ENCODE peak calls at places on chromosomes 13 and 19, in eight cellular contexts. S is CD8-positive, alpha-beta T cell; P is heart right ventricle; T is HCT116; M is esophagus squamous epithelium; B is HepG2; R is dorsolateral prefrontal cortex; Y is fibroblast of lung. G is an unnamed sample.

GRCh38 chr13:99422556-99423220 is 78.6 kb upstream of the TM9SF2 start:
- DNase-seq in S (no peak), B (no peak), Y (no peak), T (no peak), P (no peak), R (no peak), M (no peak), G (peak)

GRCh38 chr19:30036154-30037129 is 94.4 kb downstream of the URI1 start:
- DNase-seq in B (no peak), S (no peak), P (no peak), M (no peak), T (no peak), R (no peak), Y (peak), G (no peak)

GRCh38 chr13:73467103-73467502 is 408.3 kb downstream of the KLF5 start:
- DNase-seq in P (no peak), Y (peak), B (no peak), S (no peak), T (no peak), R (no peak), M (no peak), G (no peak)

GRCh38 chr13:99199541-99200432 is 867 bp upstream of the UBAC2 start:
- DNase-seq in Y (peak), P (no peak), T (no peak), S (no peak), B (no peak), M (no peak), R (no peak), G (no peak)

GRCh38 chr13:93788456-93788855 is 561.8 kb downstream of the GPC6 start:
- DNase-seq in P (no peak), T (no peak), R (no peak), S (no peak), Y (no peak), B (peak), M (no peak), G (no peak)

GRCh38 chr19:19214892-19215291 is 3.1 kb downstream of the NCAN start:
- DNase-seq in T (no peak), R (no peak), Y (peak), B (peak), S (no peak), M (no peak), P (peak), G (no peak)

GRCh38 chr19:18401580-18402112 is 4.2 kb upstream of the LRRC25 start:
- DNase-seq in B (peak), S (no peak), P (peak), T (no peak), R (no peak), M (no peak), Y (peak), G (peak)

GRCh38 chr19:1230585-1231489 is 7.0 kb downstream of the CBARP start:
- DNase-seq in S (no peak), B (no peak), R (no peak), Y (no peak), M (no peak), T (no peak), P (no peak), G (no peak)

GRCh38 chr19:39546599-39546998 is 6.6 kb upstream of the EID2 start:
- DNase-seq in P (no peak), Y (no peak), T (no peak), B (no peak), M (no peak), S (no peak), R (no peak), G (no peak)

GRCh38 chr13:80386592-80386991 is 45.7 kb upstream of the SPRY2 start:
- DNase-seq in M (no peak), Y (no peak), R (no peak), P (no peak), B (no peak), T (no peak), S (no peak), G (no peak)

GRCh38 chr13:83798731-83799130 is 83.5 kb downstream of the SLITRK1 start:
- DNase-seq in S (no peak), B (no peak), P (no peak), M (no peak), R (no peak), Y (peak), T (no peak), G (no peak)

GRCh38 chr13:111217661-111218060 is 102.6 kb downstream of the ARHGEF7 start:
- DNase-seq in B (no peak), M (no peak), T (no peak), P (no peak), S (no peak), R (no peak), Y (no peak), G (peak)
- H3K27ac ChIP-seq in B (no peak), M (peak), T (no peak), P (peak), S (no peak), R (peak), Y (no peak), G (peak)

GRCh38 chr19:8038815-8039214 is 13.7 kb upstream of the CCL25 start:
- DNase-seq in S (no peak), Y (no peak), M (no peak), T (no peak), P (no peak), B (no peak), R (no peak), G (no peak)

GRCh38 chr19:8042900-8043299 is 9.7 kb upstream of the CCL25 start:
- DNase-seq in R (no peak), S (no peak), P (no peak), B (no peak), Y (no peak), T (no peak), M (no peak), G (no peak)

GRCh38 chr19:8036438-8037099 is 16.0 kb upstream of the CCL25 start:
- DNase-seq in S (no peak), Y (no peak), T (no peak), B (no peak), P (no peak), R (no peak), M (no peak), G (no peak)

GRCh38 chr19:8041553-8041952 is 11.0 kb upstream of the CCL25 start:
- DNase-seq in P (no peak), S (no peak), B (no peak), T (no peak), R (no peak), Y (no peak), M (no peak), G (no peak)

GRCh38 chr19:8039231-8039630 is 13.3 kb upstream of the CCL25 start:
- DNase-seq in P (no peak), Y (no peak), S (no peak), T (no peak), R (no peak), B (no peak), M (no peak), G (no peak)
- TF ChIP-seq CTCF in P (no peak), Y (no peak), S (no peak), T (no peak), R (no peak), B (no peak), M (no peak), G (no peak)

GRCh38 chr13:32535140-32535539 is 3.5 kb downstream of the N4BP2L2 start:
- DNase-seq in P (no peak), Y (no peak), T (no peak), B (no peak), M (no peak), R (no peak), S (no peak), G (no peak)
- H3K4me3 ChIP-seq in P (peak), Y (peak), T (no peak), B (peak), M (no peak), R (peak), S (no peak), G (no peak)

GRCh38 chr13:31910633-31911032 is 120.9 kb upstream of the FRY start:
- DNase-seq in P (no peak), M (no peak), B (no peak), Y (no peak), S (no peak), R (no peak), T (no peak), G (no peak)
- H3K27ac ChIP-seq in P (peak), M (no peak), B (no peak), Y (no peak), S (no peak), R (no peak), T (no peak), G (no peak)

GRCh38 chr19:4432918-4433506 is 24.6 kb downstream of the UBXN6 start:
- DNase-seq in S (no peak), B (no peak), Y (no peak), T (no peak), M (no peak), R (no peak), P (no peak), G (no peak)

GRCh38 chr19:4437103-4437502 is 20.5 kb downstream of the UBXN6 start:
- DNase-seq in B (no peak), T (no peak), P (no peak), R (no peak), S (no peak), Y (no peak), M (no peak), G (no peak)

GRCh38 chr19:4431808-4432674 is 25.6 kb downstream of the UBXN6 start:
- DNase-seq in R (no peak), S (no peak), P (no peak), B (no peak), M (no peak), Y (no peak), T (no peak), G (no peak)

GRCh38 chr19:4439243-4439642 is 18.4 kb downstream of the UBXN6 start:
- DNase-seq in Y (no peak), M (no peak), P (no peak), S (no peak), B (no peak), R (peak), T (no peak), G (no peak)

GRCh38 chr19:4436231-4436630 is 21.4 kb downstream of the UBXN6 start:
- DNase-seq in T (no peak), R (no peak), M (no peak), S (no peak), Y (no peak), P (no peak), B (no peak), G (no peak)
- TF ChIP-seq CTCF in T (no peak), R (no peak), M (no peak), S (no peak), Y (no peak), P (no peak), B (no peak), G (no peak)

GRCh38 chr19:2610637-2611482 is 91.6 kb downstream of the GNG7 start:
- DNase-seq in R (peak), Y (peak), M (no peak), T (peak), P (peak), B (peak), S (peak), G (peak)
- H3K4me3 ChIP-seq in R (peak), Y (peak), M (peak), T (peak), P (peak), B (peak), S (peak), G (peak)

GRCh38 chr19:53553865-53554791 is 16.2 kb downstream of the ZNF331 start:
- DNase-seq in M (peak), S (peak), B (no peak), R (peak), Y (peak), T (no peak), P (peak), G (peak)
- H3K27ac ChIP-seq in M (peak), S (peak), B (no peak), R (peak), Y (peak), T (no peak), P (peak), G (peak)

GRCh38 chr19:50739841-50740426 is 16.8 kb downstream of the CLEC11A start:
- DNase-seq in T (no peak), P (no peak), Y (no peak), B (no peak), M (no peak), R (no peak), S (no peak), G (no peak)

GRCh38 chr19:50741179-50741933 is 18.2 kb downstream of the CLEC11A start:
- DNase-seq in R (no peak), M (no peak), Y (no peak), B (no peak), S (no peak), T (no peak), P (no peak), G (no peak)

GRCh38 chr19:50739132-50739746 is 16.1 kb downstream of the CLEC11A start:
- DNase-seq in Y (no peak), R (no peak), M (no peak), B (no peak), T (no peak), S (no peak), P (no peak), G (no peak)

GRCh38 chr19:50745221-50745620 is 22.1 kb downstream of the CLEC11A start:
- DNase-seq in Y (no peak), S (no peak), T (no peak), B (no peak), R (no peak), M (no peak), P (no peak), G (no peak)

GRCh38 chr19:50743537-50743936 is 20.4 kb downstream of the CLEC11A start:
- DNase-seq in P (no peak), S (no peak), R (no peak), M (no peak), B (no peak), T (no peak), Y (no peak), G (no peak)
- TF ChIP-seq CTCF in P (no peak), S (no peak), R (no peak), M (no peak), B (no peak), T (no peak), Y (no peak), G (no peak)

GRCh38 chr13:109163052-109163413 is 533.6 kb downstream of the MYO16 start:
- DNase-seq in Y (no peak), M (no peak), R (no peak), B (no peak), S (no peak), T (no peak), P (no peak), G (no peak)

GRCh38 chr13:109159650-109160309 is 530.4 kb downstream of the MYO16 start:
- DNase-seq in M (no peak), S (no peak), T (no peak), P (no peak), Y (no peak), R (no peak), B (no peak), G (no peak)

GRCh38 chr13:109160357-109160756 is 530.9 kb downstream of the MYO16 start:
- DNase-seq in B (no peak), R (no peak), P (no peak), M (no peak), S (no peak), T (no peak), Y (no peak), G (no peak)

GRCh38 chr13:109160887-109161669 is 531.7 kb downstream of the MYO16 start:
- DNase-seq in T (no peak), S (no peak), B (no peak), R (no peak), Y (no peak), M (no peak), P (no peak), G (no peak)

DNA sequence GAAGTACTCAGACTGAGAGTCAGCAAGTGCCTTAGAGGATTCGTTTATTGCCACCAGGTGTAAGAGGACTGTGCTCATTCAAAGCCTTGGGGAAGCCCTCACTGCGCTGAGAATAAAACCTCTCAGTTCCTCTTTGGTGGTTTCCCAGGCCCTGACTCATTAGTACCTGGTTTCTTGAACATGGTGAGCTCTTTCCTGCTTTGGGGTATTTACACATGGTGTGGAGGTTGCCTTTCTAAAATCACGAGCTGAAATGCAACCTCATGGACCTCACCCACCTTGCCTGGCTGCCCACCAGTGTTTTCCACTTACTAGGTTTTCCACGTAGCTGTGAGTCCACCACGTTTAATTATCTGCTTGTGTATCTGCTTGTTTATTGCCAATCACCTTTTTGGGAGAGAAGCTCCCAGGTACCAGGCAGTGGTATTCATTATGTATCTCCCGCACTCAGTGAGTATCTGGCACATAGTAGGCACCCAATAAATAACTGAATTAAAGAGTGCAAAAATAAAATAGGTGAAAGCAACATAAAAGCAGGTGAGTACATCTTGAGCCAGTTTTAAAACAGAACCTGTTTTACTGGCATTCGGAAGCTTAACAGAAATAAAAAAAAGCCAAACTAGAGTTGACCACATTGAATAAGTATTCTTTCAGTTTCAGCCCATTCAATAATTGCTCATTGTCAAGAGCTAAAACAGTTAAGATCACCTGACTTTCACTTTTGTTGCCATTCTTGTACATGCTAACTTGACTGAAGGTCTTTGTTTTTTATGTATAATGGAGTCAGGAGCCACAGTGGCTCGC is 533.0 kb downstream of the MYO16 start:
- DNase-seq in S (no peak), Y (no peak), B (no peak), M (no peak), P (no peak), R (no peak), T (no peak), G (no peak)
- H3K4me3 ChIP-seq in S (no peak), Y (no peak), B (no peak), M (no peak), P (no peak), R (no peak), T (no peak), G (no peak)